ENCODE peak calls at places on chromosomes 16 and 17, in nine cellular contexts. One of them, this sample, is unnamed.

GRCh38 chr17:13002761-13003453 is 14.9 kb downstream of the ELAC2 start:
- DNase-seq in psoas muscle: peak
- DNase-seq in foreskin fibroblast: peak
- DNase-seq in glutamatergic neuron: peak
- DNase-seq in CD8-positive, alpha-beta T cell: peak
- DNase-seq in endodermal cell: peak
- DNase-seq in CD4-positive, alpha-beta T cell: peak
- DNase-seq in GM10248: peak
- DNase-seq in cardiac muscle cell: peak
- DNase-seq in this sample: peak

GRCh38 chr17:57986841-57987581 is 1.0 kb downstream of the VEZF1 start:
- DNase-seq in psoas muscle: peak
- DNase-seq in foreskin fibroblast: peak
- DNase-seq in glutamatergic neuron: peak
- DNase-seq in CD8-positive, alpha-beta T cell: peak
- DNase-seq in endodermal cell: peak
- DNase-seq in CD4-positive, alpha-beta T cell: peak
- DNase-seq in GM10248: no peak
- DNase-seq in cardiac muscle cell: peak
- DNase-seq in this sample: peak

GRCh38 chr16:54648575-54648974 is 282.1 kb upstream of the IRX5 start:
- DNase-seq in psoas muscle: no peak
- DNase-seq in foreskin fibroblast: no peak
- DNase-seq in glutamatergic neuron: no peak
- DNase-seq in CD8-positive, alpha-beta T cell: no peak
- DNase-seq in endodermal cell: no peak
- DNase-seq in CD4-positive, alpha-beta T cell: no peak
- DNase-seq in GM10248: no peak
- DNase-seq in cardiac muscle cell: no peak
- DNase-seq in this sample: no peak

GRCh38 chr16:14369734-14370598 is 260.1 kb downstream of the PARN start:
- DNase-seq in psoas muscle: peak
- DNase-seq in foreskin fibroblast: peak
- DNase-seq in glutamatergic neuron: no peak
- DNase-seq in CD8-positive, alpha-beta T cell: no peak
- DNase-seq in endodermal cell: no peak
- DNase-seq in CD4-positive, alpha-beta T cell: no peak
- DNase-seq in GM10248: no peak
- DNase-seq in cardiac muscle cell: peak
- DNase-seq in this sample: no peak

GRCh38 chr16:4064950-4065352 is 51.3 kb downstream of the ADCY9 start:
- DNase-seq in psoas muscle: no peak
- DNase-seq in foreskin fibroblast: no peak
- DNase-seq in glutamatergic neuron: no peak
- DNase-seq in CD8-positive, alpha-beta T cell: peak
- DNase-seq in endodermal cell: no peak
- DNase-seq in CD4-positive, alpha-beta T cell: peak
- DNase-seq in GM10248: no peak
- DNase-seq in cardiac muscle cell: no peak
- DNase-seq in this sample: no peak

GRCh38 chr16:1613240-1613639 is 1.1 kb downstream of the CRAMP1 start:
- DNase-seq in psoas muscle: no peak
- DNase-seq in foreskin fibroblast: peak
- DNase-seq in glutamatergic neuron: no peak
- DNase-seq in CD8-positive, alpha-beta T cell: no peak
- DNase-seq in endodermal cell: no peak
- DNase-seq in CD4-positive, alpha-beta T cell: no peak
- DNase-seq in GM10248: no peak
- DNase-seq in cardiac muscle cell: no peak
- DNase-seq in this sample: no peak

GRCh38 chr17:9612016-9612415 is 33.3 kb upstream of the USP43 start:
- DNase-seq in psoas muscle: no peak
- DNase-seq in foreskin fibroblast: no peak
- DNase-seq in glutamatergic neuron: no peak
- DNase-seq in CD8-positive, alpha-beta T cell: no peak
- DNase-seq in endodermal cell: no peak
- DNase-seq in CD4-positive, alpha-beta T cell: no peak
- DNase-seq in GM10248: no peak
- DNase-seq in cardiac muscle cell: no peak
- DNase-seq in this sample: no peak

GRCh38 chr17:35086931-35087573 is 23.5 kb upstream of the RFFL start:
- DNase-seq in psoas muscle: no peak
- DNase-seq in foreskin fibroblast: peak
- DNase-seq in glutamatergic neuron: no peak
- DNase-seq in CD8-positive, alpha-beta T cell: no peak
- DNase-seq in endodermal cell: no peak
- DNase-seq in CD4-positive, alpha-beta T cell: no peak
- DNase-seq in GM10248: no peak
- DNase-seq in cardiac muscle cell: no peak
- DNase-seq in this sample: no peak

GRCh38 chr16:22220714-22221113 is 14.6 kb downstream of the EEF2K start:
- DNase-seq in psoas muscle: peak
- DNase-seq in foreskin fibroblast: peak
- DNase-seq in glutamatergic neuron: no peak
- DNase-seq in CD8-positive, alpha-beta T cell: no peak
- DNase-seq in endodermal cell: no peak
- DNase-seq in CD4-positive, alpha-beta T cell: no peak
- DNase-seq in GM10248: no peak
- DNase-seq in cardiac muscle cell: no peak
- DNase-seq in this sample: no peak

GRCh38 chr17:7992516-7992915 is 9.9 kb upstream of the GUCY2D start:
- DNase-seq in psoas muscle: no peak
- DNase-seq in foreskin fibroblast: peak
- DNase-seq in glutamatergic neuron: no peak
- DNase-seq in CD8-positive, alpha-beta T cell: no peak
- DNase-seq in endodermal cell: no peak
- DNase-seq in CD4-positive, alpha-beta T cell: no peak
- DNase-seq in GM10248: no peak
- DNase-seq in cardiac muscle cell: no peak
- DNase-seq in this sample: no peak

GRCh38 chr16:22328081-22328725 is 31.0 kb downstream of the POLR3E start:
- DNase-seq in psoas muscle: no peak
- DNase-seq in foreskin fibroblast: no peak
- DNase-seq in glutamatergic neuron: no peak
- DNase-seq in CD8-positive, alpha-beta T cell: no peak
- DNase-seq in endodermal cell: no peak
- DNase-seq in CD4-positive, alpha-beta T cell: no peak
- DNase-seq in GM10248: no peak
- DNase-seq in cardiac muscle cell: no peak
- DNase-seq in this sample: no peak

GRCh38 chr17:76528156-76528527 is 9.4 kb downstream of the CYGB start:
- DNase-seq in psoas muscle: no peak
- DNase-seq in foreskin fibroblast: no peak
- DNase-seq in glutamatergic neuron: no peak
- DNase-seq in CD8-positive, alpha-beta T cell: no peak
- DNase-seq in endodermal cell: no peak
- DNase-seq in CD4-positive, alpha-beta T cell: no peak
- DNase-seq in GM10248: no peak
- DNase-seq in cardiac muscle cell: no peak
- DNase-seq in this sample: no peak

GRCh38 chr16:85935957-85936760 is 37.2 kb downstream of the IRF8 start:
- DNase-seq in psoas muscle: peak
- DNase-seq in foreskin fibroblast: no peak
- DNase-seq in glutamatergic neuron: no peak
- DNase-seq in CD8-positive, alpha-beta T cell: peak
- DNase-seq in endodermal cell: no peak
- DNase-seq in CD4-positive, alpha-beta T cell: peak
- DNase-seq in GM10248: peak
- DNase-seq in cardiac muscle cell: peak
- DNase-seq in this sample: peak
- TF ChIP-seq CTCF in psoas muscle: no peak
- TF ChIP-seq CTCF in foreskin fibroblast: no peak
- TF ChIP-seq CTCF in glutamatergic neuron: no peak
- TF ChIP-seq CTCF in CD8-positive, alpha-beta T cell: no peak
- TF ChIP-seq CTCF in endodermal cell: no peak
- TF ChIP-seq CTCF in CD4-positive, alpha-beta T cell: no peak
- TF ChIP-seq CTCF in GM10248: no peak
- TF ChIP-seq CTCF in cardiac muscle cell: no peak
- TF ChIP-seq CTCF in this sample: no peak

DNA sequence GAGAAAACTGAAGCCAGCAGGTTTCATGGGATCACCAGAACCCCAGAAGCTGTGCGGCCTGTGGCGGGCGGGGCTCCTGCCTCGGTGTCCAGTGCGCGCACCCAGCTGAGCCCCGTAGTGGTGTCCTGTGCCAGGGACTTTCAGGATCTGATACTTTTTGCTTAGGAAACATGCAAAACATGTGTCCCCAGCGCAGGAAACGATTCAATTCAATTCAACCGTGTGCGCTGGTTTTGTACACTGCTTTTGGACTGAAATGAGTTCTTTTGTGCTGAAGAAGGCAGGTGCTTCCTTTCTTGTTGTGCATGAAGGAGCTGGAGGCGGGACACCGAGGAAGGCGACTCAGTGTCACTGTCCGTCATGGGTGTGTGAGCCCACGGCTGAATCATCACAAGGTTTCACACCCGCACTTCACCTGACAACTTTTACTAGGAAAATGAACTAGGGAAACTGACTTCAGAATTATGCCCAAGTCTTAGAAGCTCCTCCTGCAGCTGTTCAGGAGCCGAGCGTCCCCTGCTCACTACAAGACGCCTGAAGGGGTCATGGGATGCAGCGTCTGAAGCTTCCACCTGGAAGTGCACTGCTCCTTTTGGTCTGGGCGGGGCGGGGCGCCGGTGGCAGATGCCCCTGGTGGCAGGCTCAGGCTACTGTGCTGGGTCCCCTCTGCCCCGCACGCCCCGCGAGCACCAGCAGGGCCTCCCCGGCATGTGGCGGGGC is 31.4 kb upstream of the ZNF750 start:
- DNase-seq in psoas muscle: peak
- DNase-seq in foreskin fibroblast: no peak
- DNase-seq in glutamatergic neuron: no peak
- DNase-seq in CD8-positive, alpha-beta T cell: no peak
- DNase-seq in endodermal cell: no peak
- DNase-seq in CD4-positive, alpha-beta T cell: no peak
- DNase-seq in GM10248: peak
- DNase-seq in cardiac muscle cell: no peak
- DNase-seq in this sample: no peak
- TF ChIP-seq CTCF in psoas muscle: no peak
- TF ChIP-seq CTCF in foreskin fibroblast: no peak
- TF ChIP-seq CTCF in glutamatergic neuron: no peak
- TF ChIP-seq CTCF in CD8-positive, alpha-beta T cell: no peak
- TF ChIP-seq CTCF in endodermal cell: peak
- TF ChIP-seq CTCF in CD4-positive, alpha-beta T cell: no peak
- TF ChIP-seq CTCF in GM10248: peak
- TF ChIP-seq CTCF in cardiac muscle cell: no peak
- TF ChIP-seq CTCF in this sample: no peak

DNA sequence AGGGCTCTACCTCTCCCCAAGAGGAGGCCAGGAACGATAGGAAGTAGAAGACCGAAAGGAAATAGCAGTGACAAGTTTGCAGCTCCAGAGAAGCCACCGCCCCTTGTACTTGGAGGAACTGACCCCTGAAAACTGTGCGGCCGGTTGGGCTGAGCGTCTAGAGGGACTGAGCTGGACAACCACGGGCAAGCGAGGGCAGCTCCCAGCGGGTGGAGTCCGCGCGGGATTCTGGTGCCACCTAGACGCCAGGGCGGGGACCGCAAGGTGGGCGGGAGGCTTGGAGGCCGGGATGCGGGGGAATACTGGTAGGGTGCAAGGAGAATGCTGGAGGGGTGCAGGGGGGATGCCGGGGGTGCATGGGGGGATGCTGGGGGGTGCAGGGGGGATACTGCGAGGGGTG is 1.3 kb upstream of the SLC6A4 start:
- DNase-seq in psoas muscle: peak
- DNase-seq in foreskin fibroblast: peak
- DNase-seq in glutamatergic neuron: peak
- DNase-seq in CD8-positive, alpha-beta T cell: no peak
- DNase-seq in endodermal cell: peak
- DNase-seq in CD4-positive, alpha-beta T cell: no peak
- DNase-seq in GM10248: peak
- DNase-seq in cardiac muscle cell: peak
- DNase-seq in this sample: no peak
- TF ChIP-seq CTCF in psoas muscle: peak
- TF ChIP-seq CTCF in foreskin fibroblast: no peak
- TF ChIP-seq CTCF in glutamatergic neuron: no peak
- TF ChIP-seq CTCF in CD8-positive, alpha-beta T cell: no peak
- TF ChIP-seq CTCF in endodermal cell: peak
- TF ChIP-seq CTCF in CD4-positive, alpha-beta T cell: no peak
- TF ChIP-seq CTCF in GM10248: peak
- TF ChIP-seq CTCF in cardiac muscle cell: peak
- TF ChIP-seq CTCF in this sample: no peak

GRCh38 chr16:85228463-85228862 is 116.2 kb upstream of the CIBAR2 start:
- DNase-seq in psoas muscle: no peak
- DNase-seq in foreskin fibroblast: no peak
- DNase-seq in glutamatergic neuron: no peak
- DNase-seq in CD8-positive, alpha-beta T cell: no peak
- DNase-seq in endodermal cell: no peak
- DNase-seq in CD4-positive, alpha-beta T cell: no peak
- DNase-seq in GM10248: no peak
- DNase-seq in cardiac muscle cell: no peak
- DNase-seq in this sample: no peak

GRCh38 chr16:85227262-85227923 is 115.1 kb upstream of the CIBAR2 start:
- DNase-seq in psoas muscle: no peak
- DNase-seq in foreskin fibroblast: no peak
- DNase-seq in glutamatergic neuron: no peak
- DNase-seq in CD8-positive, alpha-beta T cell: no peak
- DNase-seq in endodermal cell: no peak
- DNase-seq in CD4-positive, alpha-beta T cell: no peak
- DNase-seq in GM10248: peak
- DNase-seq in cardiac muscle cell: peak
- DNase-seq in this sample: no peak

GRCh38 chr16:85229869-85230416 is 117.7 kb upstream of the CIBAR2 start:
- DNase-seq in psoas muscle: no peak
- DNase-seq in foreskin fibroblast: no peak
- DNase-seq in glutamatergic neuron: no peak
- DNase-seq in CD8-positive, alpha-beta T cell: no peak
- DNase-seq in endodermal cell: no peak
- DNase-seq in CD4-positive, alpha-beta T cell: no peak
- DNase-seq in GM10248: no peak
- DNase-seq in cardiac muscle cell: no peak
- DNase-seq in this sample: no peak

GRCh38 chr16:85228970-85229430 is 116.7 kb upstream of the CIBAR2 start:
- DNase-seq in psoas muscle: peak
- DNase-seq in foreskin fibroblast: no peak
- DNase-seq in glutamatergic neuron: no peak
- DNase-seq in CD8-positive, alpha-beta T cell: no peak
- DNase-seq in endodermal cell: no peak
- DNase-seq in CD4-positive, alpha-beta T cell: no peak
- DNase-seq in GM10248: no peak
- DNase-seq in cardiac muscle cell: no peak
- DNase-seq in this sample: no peak

DNA sequence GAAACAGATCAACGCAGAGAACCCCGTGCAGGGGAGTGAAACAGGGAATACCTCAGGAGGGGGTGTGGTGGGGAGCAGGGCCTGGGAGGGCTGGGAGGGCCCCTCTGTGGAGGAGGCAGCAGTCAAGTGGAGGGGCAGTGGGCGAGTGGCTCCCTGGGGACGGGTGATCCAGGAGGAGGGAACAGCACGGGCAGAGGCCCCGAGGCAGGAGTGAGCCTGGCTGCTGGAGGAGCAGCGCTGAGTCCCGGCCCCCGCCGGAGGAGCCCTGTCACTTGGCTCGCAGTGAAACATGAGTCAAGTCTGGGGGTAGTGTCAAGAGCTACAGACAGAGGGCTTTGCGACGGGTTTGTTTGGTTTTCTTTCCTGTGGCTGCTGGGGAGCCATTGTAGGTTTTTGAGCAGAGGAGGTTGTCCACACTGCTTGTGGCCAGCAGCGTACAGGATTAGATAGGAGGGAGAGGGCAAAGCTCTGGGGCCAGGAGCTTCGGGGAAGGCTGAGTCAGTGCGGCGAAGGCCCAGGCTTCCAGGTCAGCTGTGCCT is 115.7 kb upstream of the CIBAR2 start:
- DNase-seq in psoas muscle: peak
- DNase-seq in foreskin fibroblast: peak
- DNase-seq in glutamatergic neuron: peak
- DNase-seq in CD8-positive, alpha-beta T cell: no peak
- DNase-seq in endodermal cell: peak
- DNase-seq in CD4-positive, alpha-beta T cell: no peak
- DNase-seq in GM10248: peak
- DNase-seq in cardiac muscle cell: peak
- DNase-seq in this sample: no peak
- TF ChIP-seq CTCF in psoas muscle: no peak
- TF ChIP-seq CTCF in foreskin fibroblast: no peak
- TF ChIP-seq CTCF in glutamatergic neuron: no peak
- TF ChIP-seq CTCF in CD8-positive, alpha-beta T cell: no peak
- TF ChIP-seq CTCF in endodermal cell: peak
- TF ChIP-seq CTCF in CD4-positive, alpha-beta T cell: no peak
- TF ChIP-seq CTCF in GM10248: no peak
- TF ChIP-seq CTCF in cardiac muscle cell: peak
- TF ChIP-seq CTCF in this sample: no peak